ENCODE peak calls at places on chromosomes 11 and 22, in seven cellular contexts. C is NCI-H1930; Q is NCI-H1105; A is fibroblast of mammary gland; X is AG04449; K is spleen; R is CD8-positive, alpha-beta memory T cell. B is an unnamed sample.

GRCh38 chr11:76666408-76666807 is 4.1 kb downstream of the LRRC32 start:
- DNase-seq in C (no peak), Q (no peak), A (peak), X (no peak), K (peak), R (no peak), B (no peak)

GRCh38 chr11:72058416-72059034 is 21.8 kb downstream of the NUMA1 start:
- DNase-seq in C (no peak), Q (peak), A (no peak), X (peak), K (no peak), R (no peak), B (peak)

GRCh38 chr11:132234878-132235277 is 864.5 kb downstream of the NTM start:
- DNase-seq in C (no peak), Q (no peak), A (peak), X (peak), K (no peak), R (no peak), B (no peak)

GRCh38 chr22:39905686-39906085 is 4.8 kb downstream of the GRAP2 start:
- DNase-seq in C (no peak), Q (no peak), A (no peak), X (no peak), K (no peak), R (no peak), B (no peak)

GRCh38 chr11:73916435-73916834 is 34.4 kb upstream of the DNAJB13 start:
- DNase-seq in C (no peak), Q (no peak), A (peak), X (no peak), K (no peak), R (no peak), B (no peak)

GRCh38 chr11:64545605-64546004 is 45.4 kb upstream of the SLC22A12 start:
- DNase-seq in C (no peak), Q (no peak), A (peak), X (no peak), K (peak), R (no peak), B (no peak)

GRCh38 chr11:65870706-65871681 is 1.6 kb downstream of the EFEMP2 start:
- DNase-seq in C (no peak), Q (no peak), A (no peak), X (no peak), K (peak), R (no peak), B (no peak)

GRCh38 chr22:29727248-29727551 is 7.4 kb downstream of the CABP7 start:
- DNase-seq in C (no peak), Q (no peak), A (peak), X (no peak), K (no peak), R (no peak), B (no peak)

GRCh38 chr11:11611381-11611780 is 10.4 kb downstream of the GALNT18 start:
- DNase-seq in C (no peak), Q (no peak), A (no peak), X (no peak), K (no peak), R (no peak), B (no peak)

GRCh38 chr11:117511981-117512448 is 184.4 kb downstream of the CEP164 start:
- DNase-seq in C (no peak), Q (no peak), A (no peak), X (no peak), K (no peak), R (no peak), B (no peak)

GRCh38 chr11:98798333-98798732 is 222.4 kb upstream of the CNTN5 start:
- DNase-seq in C (no peak), Q (no peak), A (no peak), X (no peak), K (no peak), R (no peak), B (no peak)

GRCh38 chr22:25630446-25630845 is 66.0 kb downstream of the GRK3 start:
- DNase-seq in C (no peak), Q (no peak), A (peak), X (no peak), K (no peak), R (no peak), B (no peak)

GRCh38 chr22:44889233-44889878 is 120.4 kb downstream of the PHF21B start:
- DNase-seq in C (no peak), Q (no peak), A (no peak), X (no peak), K (peak), R (no peak), B (no peak)

GRCh38 chr11:77074205-77074604 is 7.4 kb downstream of the CAPN5 start:
- DNase-seq in C (no peak), Q (no peak), A (no peak), X (no peak), K (no peak), R (no peak), B (no peak)

GRCh38 chr11:74004046-74004693 is 4.7 kb downstream of the UCP3 start:
- DNase-seq in C (no peak), Q (no peak), A (no peak), X (no peak), K (peak), R (no peak), B (no peak)

GRCh38 chr11:130144721-130145327 is 14.8 kb upstream of the ST14 start:
- DNase-seq in C (no peak), Q (no peak), A (no peak), X (no peak), K (no peak), R (no peak), B (no peak)

GRCh38 chr11:2207773-2208621 is 36.4 kb upstream of the TH start:
- DNase-seq in C (no peak), Q (no peak), A (no peak), X (no peak), K (peak), R (no peak), B (no peak)

GRCh38 chr11:13878077-13878476 is 84.4 kb upstream of the SPON1 start:
- DNase-seq in C (no peak), Q (no peak), A (no peak), X (no peak), K (no peak), R (no peak), B (no peak)

B was measured in NCI-H2171 treated with DMSO at 0.1 percent for 48 hours.